ENCODE peak calls at places on chromosomes 7 and 10, in four cellular contexts. E is neural progenitor cell, B is suprapubic skin, R is cardiac muscle cell. X is an unnamed sample. For H3K4me1 and H3K36me3, the result is how much of the 10 kb centered on the place peaks cover.

GRCh38 chr7:12570529-12571461 is at the start of gene SCIN:
- DNase-seq in E (peak), B (no peak), R (peak), X (peak)

GRCh38 chr7:16644624-16644986 is 949 bp downstream of the ANKMY2 start:
- DNase-seq in E (peak), B (peak), R (peak), X (peak)

GRCh38 chr7:87866089-87866488 is 10.1 kb downstream of the SLC25A40 start:
- DNase-seq in E (no peak), B (no peak), R (no peak), X (no peak)

GRCh38 chr10:60413306-60414012 is 23.8 kb upstream of the ANK3 start:
- DNase-seq in E (no peak), B (no peak), R (no peak), X (no peak)

GRCh38 chr10:43963379-43963778 is 314.7 kb upstream of the ZNF32 start:
- DNase-seq in E (no peak), B (no peak), R (no peak), X (no peak)

GRCh38 chr10:82318533-82318932 is 443.5 kb downstream of the NRG3 start:
- DNase-seq in E (no peak), B (no peak), R (no peak), X (no peak)

GRCh38 chr10:48476279-48476982 is 128.4 kb downstream of the ARHGAP22 start:
- DNase-seq in E (no peak), B (no peak), R (peak), X (no peak)

GRCh38 chr10:16819026-16819425 is 1.8 kb upstream of the RSU1 start:
- DNase-seq in E (no peak), B (no peak), R (no peak), X (no peak)

GRCh38 chr10:90087197-90088007 is 386.0 kb downstream of the KIF20B start:
- DNase-seq in E (no peak), B (no peak), R (peak), X (no peak)

GRCh38 chr7:142323706-142324105 is 65.8 kb upstream of the PRSS58 start:
- DNase-seq in E (peak), B (no peak), R (peak), X (peak)

GRCh38 chr7:115997221-115997620 is 33.3 kb downstream of the TFEC start:
- DNase-seq in E (no peak), B (no peak), R (no peak), X (no peak)

GRCh38 chr7:119270045-119270464 is 1002.9 kb upstream of the KCND2 start:
- DNase-seq in E (peak), B (no peak), R (peak), X (peak)

GRCh38 chr7:16918288-16918895 is 36.6 kb upstream of the AGR3 start:
- DNase-seq in E (peak), B (no peak), R (peak), X (peak)

GRCh38 chr10:22536620-22537019 is 177.8 kb downstream of the PIP4K2A start:
- DNase-seq in E (no peak), B (no peak), R (no peak), X (no peak)

DNA sequence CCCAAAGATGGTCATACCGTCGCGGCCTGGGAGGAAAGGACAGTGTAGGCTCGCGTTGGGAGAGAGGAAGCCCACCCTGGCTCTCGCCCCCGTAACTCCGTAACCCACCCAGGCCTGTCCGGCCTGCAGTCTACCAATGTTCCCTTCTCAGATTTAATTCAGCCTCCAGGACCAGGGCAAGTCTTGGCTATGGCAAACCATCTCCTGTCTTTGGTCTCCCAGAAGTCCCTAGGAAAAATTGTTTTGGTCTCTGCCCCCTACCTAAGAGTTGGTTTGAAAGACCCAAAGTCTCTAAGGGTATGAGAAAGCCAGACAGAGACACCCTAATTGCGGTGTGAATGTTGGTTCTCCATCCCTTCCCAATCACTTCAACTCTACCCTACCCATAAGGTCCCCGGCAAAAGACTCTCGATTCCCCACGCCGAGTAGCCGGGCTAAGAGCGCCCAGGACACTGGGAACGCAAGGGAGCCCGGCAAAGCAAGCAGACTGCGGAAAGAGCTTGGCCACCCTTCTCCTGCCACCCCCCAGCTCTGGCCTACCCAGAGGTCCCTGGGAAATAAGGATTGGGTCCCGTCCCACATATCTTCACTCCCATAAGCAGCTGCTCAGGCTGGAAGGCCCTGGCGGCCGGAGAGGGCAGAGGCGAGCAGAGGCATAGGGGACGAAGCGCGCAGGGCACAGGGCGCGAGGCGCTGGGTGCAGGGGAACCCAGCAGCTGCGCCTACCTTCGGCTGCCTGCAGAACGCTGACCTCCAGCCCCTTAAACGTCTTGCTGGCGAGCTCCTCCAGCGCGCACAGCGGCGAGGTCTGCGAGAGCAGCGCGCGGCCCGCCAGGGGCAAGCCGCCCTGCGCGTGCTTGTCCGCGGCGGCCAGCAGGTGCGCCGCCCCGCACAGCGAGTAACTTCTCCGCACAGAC is 1.2 kb downstream of the LBX1 start:
- DNase-seq in E (peak), B (no peak), R (no peak), X (no peak)
- H3K4me1 ChIP-seq in E (under half), B (half or more), R (under half), X (under half)

GRCh38 chr10:34369120-34369519 is 446.0 kb downstream of the PARD3 start:
- DNase-seq in E (no peak), B (no peak), R (no peak), X (no peak)
- H3K36me3 ChIP-seq in E (under half), B (under half), R (under half), X (under half)

DNA sequence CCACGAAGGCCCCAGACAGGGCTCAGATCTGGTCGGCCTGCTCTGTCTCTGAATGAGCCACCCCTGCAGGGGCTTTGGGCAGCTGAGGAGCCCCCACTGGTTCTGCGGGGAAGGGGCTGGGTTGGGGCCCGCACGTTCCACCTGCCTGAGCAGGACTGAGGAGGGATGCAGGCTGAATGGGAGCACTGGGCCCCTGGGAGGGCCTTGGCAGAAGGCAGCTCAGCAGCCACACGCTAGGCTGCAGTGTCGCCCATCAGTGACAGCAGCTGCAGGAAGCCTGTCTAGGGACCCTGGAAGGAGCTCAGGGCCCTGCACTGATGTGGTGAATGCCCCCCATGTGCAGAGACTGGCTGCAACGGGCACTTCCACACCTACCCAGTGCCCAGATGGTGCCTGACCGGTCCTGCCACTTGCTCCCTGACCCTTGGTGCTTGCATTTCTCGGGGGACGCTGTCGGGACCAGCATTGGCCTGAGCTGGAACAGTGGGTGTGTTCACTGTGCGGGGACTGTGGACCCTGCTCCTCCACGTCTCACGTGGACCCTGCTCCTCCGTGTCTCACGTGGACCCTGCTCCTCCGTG is 27.2 kb upstream of the KNDC1 start:
- DNase-seq in E (no peak), B (no peak), R (no peak), X (no peak)
- TF ChIP-seq CTCF in E (no peak), B (no peak), R (no peak), X (no peak)

DNA sequence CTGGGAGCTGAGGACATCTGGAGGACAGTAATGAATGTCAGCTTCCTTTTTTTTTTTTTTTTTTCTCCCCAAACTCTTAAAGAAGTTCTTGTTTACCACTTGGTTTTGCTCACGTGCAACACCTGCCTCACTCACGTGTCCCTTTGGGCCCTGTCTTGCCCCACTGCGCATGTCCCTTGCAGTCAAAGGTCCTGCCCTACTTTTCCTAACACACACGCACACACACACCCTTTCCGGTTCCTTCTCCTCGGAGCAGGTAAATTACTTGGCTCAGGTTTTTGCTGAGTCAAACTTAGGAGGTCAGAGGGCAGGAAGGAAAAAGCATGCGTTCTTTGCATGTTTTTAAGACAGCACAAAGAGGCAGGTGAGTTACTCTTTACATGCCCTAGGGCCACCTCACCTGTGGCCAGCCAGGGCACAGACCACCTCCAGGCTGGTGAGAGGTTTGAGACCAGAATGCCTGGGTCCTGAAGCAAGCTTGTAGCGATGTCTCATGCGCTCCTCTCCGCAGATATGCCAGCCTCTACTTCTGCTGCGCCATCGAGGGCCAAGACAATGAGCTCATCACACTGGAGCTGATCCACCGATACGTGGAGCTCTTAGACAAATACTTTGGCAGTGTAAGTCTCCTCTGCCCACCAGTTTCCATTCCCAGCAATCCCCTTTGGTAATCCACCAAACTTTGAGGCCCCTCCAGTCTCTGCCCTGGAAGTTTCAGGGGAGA is 2.8 kb downstream of the AP1S1 start:
- DNase-seq in E (no peak), B (no peak), R (no peak), X (peak)
- H3K4me1 ChIP-seq in E (under half), B (under half), R (under half), X (under half)

GRCh38 chr7:44045226-44046014 is 918 bp downstream of the DBNL start:
- DNase-seq in E (no peak), B (no peak), R (no peak), X (no peak)

GRCh38 chr7:44050915-44051560 is 6.5 kb downstream of the DBNL start:
- DNase-seq in E (no peak), B (peak), R (no peak), X (no peak)

GRCh38 chr7:44050121-44050914 is 5.8 kb downstream of the DBNL start:
- DNase-seq in E (no peak), B (peak), R (no peak), X (no peak)

GRCh38 chr7:44046321-44047061 is 2.0 kb downstream of the DBNL start:
- DNase-seq in E (no peak), B (peak), R (no peak), X (no peak)

GRCh38 chr7:44048031-44048795 is 3.7 kb downstream of the DBNL start:
- DNase-seq in E (no peak), B (peak), R (no peak), X (no peak)
- H3K36me3 ChIP-seq in E (under half), B (under half), R (under half), X (under half)

GRCh38 chr10:123999261-123999660 is 94.1 kb downstream of the CHST15 start:
- DNase-seq in E (no peak), B (no peak), R (no peak), X (peak)
- TF ChIP-seq CTCF in E (no peak), B (no peak), R (no peak), X (no peak)

GRCh38 chr7:3552499-3552898 is 251.4 kb downstream of the SDK1 start:
- DNase-seq in E (no peak), B (no peak), R (no peak), X (no peak)
- H3K4me1 ChIP-seq in E (under half), B (under half), R (under half), X (under half)

GRCh38 chr7:75977741-75978140 is 16.7 kb downstream of the TMEM120A start:
- DNase-seq in E (no peak), B (no peak), R (peak), X (no peak)
- H3K36me3 ChIP-seq in E (under half), B (under half), R (under half), X (under half)

GRCh38 chr10:117226813-117227451 is 14.0 kb upstream of the SLC18A2 start:
- DNase-seq in E (peak), B (no peak), R (peak), X (peak)
- TF ChIP-seq CTCF in E (peak), B (no peak), R (peak), X (no peak)

X was measured in mucosa of descending colon.